ENCODE peak calls at places on chromosomes 16 and 17, in seven cellular contexts. One of them, this sample, is unnamed. For H3K9me2, the result is how much of the 10 kb centered on the place peaks cover.

GRCh38 chr17:79065105-79065670 is 9.4 kb upstream of the ENGASE start:
- DNase-seq in GM23338: peak
- DNase-seq in PC-9: no peak
- DNase-seq in MM.1S: no peak
- DNase-seq in HCT116: peak
- DNase-seq in hepatocyte: peak
- DNase-seq in GM23248: peak
- DNase-seq in this sample: peak

GRCh38 chr16:17469742-17470001 is 1.1 kb downstream of the XYLT1 start:
- DNase-seq in PC-9: no peak
- DNase-seq in MM.1S: peak
- DNase-seq in GM23248: no peak
- DNase-seq in HCT116: no peak
- DNase-seq in GM23338: no peak
- DNase-seq in hepatocyte: no peak
- DNase-seq in this sample: no peak

GRCh38 chr17:82126479-82127314 is 28.7 kb upstream of the FASN start:
- DNase-seq in GM23248: no peak
- DNase-seq in hepatocyte: no peak
- DNase-seq in GM23338: no peak
- DNase-seq in HCT116: no peak
- DNase-seq in PC-9: no peak
- DNase-seq in MM.1S: no peak
- DNase-seq in this sample: no peak

GRCh38 chr16:83898463-83899271 is at the start of gene MLYCD:
- DNase-seq in PC-9: peak
- DNase-seq in hepatocyte: peak
- DNase-seq in HCT116: peak
- DNase-seq in MM.1S: peak
- DNase-seq in GM23248: peak
- DNase-seq in GM23338: peak
- DNase-seq in this sample: peak

GRCh38 chr16:80158766-80159165 is 382.0 kb upstream of the DYNLRB2 start:
- DNase-seq in PC-9: no peak
- DNase-seq in GM23248: peak
- DNase-seq in HCT116: no peak
- DNase-seq in GM23338: no peak
- DNase-seq in MM.1S: no peak
- DNase-seq in hepatocyte: no peak
- DNase-seq in this sample: peak

GRCh38 chr16:54846761-54847160 is 83.9 kb upstream of the IRX5 start:
- DNase-seq in GM23248: no peak
- DNase-seq in PC-9: peak
- DNase-seq in HCT116: no peak
- DNase-seq in MM.1S: peak
- DNase-seq in GM23338: no peak
- DNase-seq in hepatocyte: peak
- DNase-seq in this sample: peak

GRCh38 chr17:82400830-82401229 is 17.3 kb upstream of the HEXD start:
- DNase-seq in HCT116: no peak
- DNase-seq in GM23248: no peak
- DNase-seq in PC-9: no peak
- DNase-seq in MM.1S: peak
- DNase-seq in GM23338: no peak
- DNase-seq in hepatocyte: no peak
- DNase-seq in this sample: no peak

GRCh38 chr17:50611639-50612038 is 23.0 kb upstream of the ABCC3 start:
- DNase-seq in MM.1S: no peak
- DNase-seq in hepatocyte: no peak
- DNase-seq in HCT116: no peak
- DNase-seq in GM23248: peak
- DNase-seq in PC-9: no peak
- DNase-seq in GM23338: no peak
- DNase-seq in this sample: no peak

GRCh38 chr16:56623637-56624036 is 1.9 kb upstream of the MT1E start:
- DNase-seq in PC-9: no peak
- DNase-seq in GM23248: no peak
- DNase-seq in hepatocyte: no peak
- DNase-seq in HCT116: no peak
- DNase-seq in MM.1S: no peak
- DNase-seq in GM23338: no peak
- DNase-seq in this sample: no peak

GRCh38 chr16:23435500-23435899 is 17.5 kb downstream of the COG7 start:
- DNase-seq in MM.1S: peak
- DNase-seq in HCT116: peak
- DNase-seq in PC-9: peak
- DNase-seq in GM23338: peak
- DNase-seq in GM23248: peak
- DNase-seq in hepatocyte: peak
- DNase-seq in this sample: peak

GRCh38 chr17:82737981-82738877 is 2.8 kb downstream of the FN3K start:
- DNase-seq in MM.1S: no peak
- DNase-seq in PC-9: no peak
- DNase-seq in GM23248: peak
- DNase-seq in hepatocyte: peak
- DNase-seq in HCT116: no peak
- DNase-seq in GM23338: no peak
- DNase-seq in this sample: no peak

GRCh38 chr17:2749784-2750181 is 331 bp upstream of the CCDC92B start:
- DNase-seq in PC-9: peak
- DNase-seq in GM23248: peak
- DNase-seq in HCT116: peak
- DNase-seq in hepatocyte: peak
- DNase-seq in GM23338: peak
- DNase-seq in MM.1S: peak
- DNase-seq in this sample: peak

GRCh38 chr17:1413281-1413791 is 13.3 kb upstream of the YWHAE start:
- DNase-seq in MM.1S: no peak
- DNase-seq in GM23338: no peak
- DNase-seq in GM23248: peak
- DNase-seq in PC-9: peak
- DNase-seq in HCT116: no peak
- DNase-seq in hepatocyte: peak
- DNase-seq in this sample: peak

GRCh38 chr17:4598776-4599504 is 14.6 kb downstream of the SMTNL2 start:
- DNase-seq in GM23338: no peak
- DNase-seq in GM23248: peak
- DNase-seq in HCT116: no peak
- DNase-seq in MM.1S: no peak
- DNase-seq in PC-9: no peak
- DNase-seq in hepatocyte: peak
- DNase-seq in this sample: no peak

GRCh38 chr17:72725432-72726068 is 366.9 kb downstream of the SLC39A11 start:
- DNase-seq in MM.1S: peak
- DNase-seq in hepatocyte: peak
- DNase-seq in GM23248: peak
- DNase-seq in PC-9: no peak
- DNase-seq in GM23338: peak
- DNase-seq in HCT116: peak
- DNase-seq in this sample: peak

GRCh38 chr17:49842846-49843245 is 5.0 kb downstream of the TAC4 start:
- DNase-seq in HCT116: no peak
- DNase-seq in GM23248: no peak
- DNase-seq in MM.1S: no peak
- DNase-seq in hepatocyte: no peak
- DNase-seq in GM23338: no peak
- DNase-seq in PC-9: no peak
- DNase-seq in this sample: no peak

GRCh38 chr16:86285421-86285820 is 224.9 kb upstream of the FOXF1 start:
- DNase-seq in GM23338: no peak
- DNase-seq in hepatocyte: no peak
- DNase-seq in HCT116: no peak
- DNase-seq in PC-9: no peak
- DNase-seq in MM.1S: no peak
- DNase-seq in GM23248: no peak
- DNase-seq in this sample: no peak

GRCh38 chr16:84922351-84923135 is 88.8 kb downstream of the ZDHHC7 start:
- DNase-seq in PC-9: no peak
- DNase-seq in MM.1S: no peak
- DNase-seq in GM23248: no peak
- DNase-seq in hepatocyte: no peak
- DNase-seq in HCT116: no peak
- DNase-seq in GM23338: no peak
- DNase-seq in this sample: no peak

GRCh38 chr17:34588266-34588665 is 8.9 kb downstream of the TMEM132E start:
- DNase-seq in PC-9: no peak
- DNase-seq in HCT116: no peak
- DNase-seq in hepatocyte: no peak
- DNase-seq in MM.1S: no peak
- DNase-seq in GM23338: no peak
- DNase-seq in GM23248: no peak
- DNase-seq in this sample: peak

GRCh38 chr16:74608381-74608780 is 1.5 kb upstream of the GLG1 start:
- DNase-seq in HCT116: no peak
- DNase-seq in GM23338: no peak
- DNase-seq in hepatocyte: no peak
- DNase-seq in PC-9: no peak
- DNase-seq in GM23248: no peak
- DNase-seq in MM.1S: no peak
- DNase-seq in this sample: no peak

GRCh38 chr16:4580245-4580644 is 24.1 kb downstream of the C16orf96 start:
- DNase-seq in GM23338: no peak
- DNase-seq in hepatocyte: no peak
- DNase-seq in MM.1S: no peak
- DNase-seq in HCT116: no peak
- DNase-seq in PC-9: peak
- DNase-seq in GM23248: peak
- DNase-seq in this sample: peak

GRCh38 chr16:57639172-57639571 is 10.7 kb downstream of the ADGRG1 start:
- DNase-seq in GM23338: peak
- DNase-seq in hepatocyte: peak
- DNase-seq in GM23248: no peak
- DNase-seq in MM.1S: no peak
- DNase-seq in HCT116: no peak
- DNase-seq in PC-9: no peak
- DNase-seq in this sample: no peak

GRCh38 chr17:36195474-36196098 is 972 bp downstream of the CCL3L1 start:
- DNase-seq in hepatocyte: no peak
- DNase-seq in HCT116: no peak
- DNase-seq in MM.1S: no peak
- DNase-seq in GM23338: peak
- DNase-seq in GM23248: no peak
- DNase-seq in PC-9: no peak
- DNase-seq in this sample: no peak

GRCh38 chr17:36198831-36199465 is 2.4 kb upstream of the CCL3L1 start:
- DNase-seq in HCT116: no peak
- DNase-seq in hepatocyte: peak
- DNase-seq in PC-9: no peak
- DNase-seq in MM.1S: peak
- DNase-seq in GM23338: no peak
- DNase-seq in GM23248: no peak
- DNase-seq in this sample: no peak

GRCh38 chr17:36196099-36196496 is 460 bp downstream of the CCL3L1 start:
- DNase-seq in hepatocyte: no peak
- DNase-seq in GM23248: no peak
- DNase-seq in PC-9: no peak
- DNase-seq in GM23338: no peak
- DNase-seq in MM.1S: peak
- DNase-seq in HCT116: no peak
- DNase-seq in this sample: no peak

GRCh38 chr17:36203335-36203734 is 6.8 kb upstream of the CCL3L1 start:
- DNase-seq in MM.1S: peak
- DNase-seq in GM23338: no peak
- DNase-seq in hepatocyte: no peak
- DNase-seq in HCT116: no peak
- DNase-seq in GM23248: no peak
- DNase-seq in PC-9: no peak
- DNase-seq in this sample: no peak

GRCh38 chr17:36197389-36197708 is 791 bp upstream of the CCL3L1 start:
- DNase-seq in GM23338: no peak
- DNase-seq in GM23248: no peak
- DNase-seq in HCT116: no peak
- DNase-seq in hepatocyte: peak
- DNase-seq in PC-9: no peak
- DNase-seq in MM.1S: peak
- DNase-seq in this sample: no peak
- H2AFZ ChIP-seq in GM23338: no peak
- H2AFZ ChIP-seq in GM23248: no peak
- H2AFZ ChIP-seq in HCT116: no peak
- H2AFZ ChIP-seq in hepatocyte: no peak
- H2AFZ ChIP-seq in PC-9: no peak
- H2AFZ ChIP-seq in MM.1S: no peak
- H2AFZ ChIP-seq in this sample: no peak

GRCh38 chr17:28973414-28973813 is 22.1 kb upstream of the PHF12 start:
- DNase-seq in PC-9: no peak
- DNase-seq in MM.1S: no peak
- DNase-seq in HCT116: no peak
- DNase-seq in GM23248: peak
- DNase-seq in hepatocyte: peak
- DNase-seq in GM23338: no peak
- DNase-seq in this sample: no peak
- TF ChIP-seq EZH2 in PC-9: no peak
- TF ChIP-seq EZH2 in MM.1S: no peak
- TF ChIP-seq EZH2 in HCT116: no peak
- TF ChIP-seq EZH2 in GM23248: no peak
- TF ChIP-seq EZH2 in hepatocyte: no peak
- TF ChIP-seq EZH2 in GM23338: no peak
- TF ChIP-seq EZH2 in this sample: no peak

GRCh38 chr17:17994271-17994670 is 21.6 kb downstream of the DRC3 start:
- DNase-seq in hepatocyte: peak
- DNase-seq in HCT116: peak
- DNase-seq in GM23338: peak
- DNase-seq in PC-9: no peak
- DNase-seq in GM23248: peak
- DNase-seq in MM.1S: no peak
- DNase-seq in this sample: peak

GRCh38 chr17:17993366-17993765 is 20.7 kb downstream of the DRC3 start:
- DNase-seq in GM23338: no peak
- DNase-seq in hepatocyte: no peak
- DNase-seq in GM23248: peak
- DNase-seq in MM.1S: no peak
- DNase-seq in PC-9: no peak
- DNase-seq in HCT116: no peak
- DNase-seq in this sample: no peak

GRCh38 chr17:17993852-17994251 is 21.2 kb downstream of the DRC3 start:
- DNase-seq in GM23248: no peak
- DNase-seq in GM23338: no peak
- DNase-seq in hepatocyte: no peak
- DNase-seq in PC-9: no peak
- DNase-seq in MM.1S: no peak
- DNase-seq in HCT116: no peak
- DNase-seq in this sample: no peak

GRCh38 chr17:17998934-17999333 is 26.3 kb downstream of the DRC3 start:
- DNase-seq in PC-9: no peak
- DNase-seq in HCT116: no peak
- DNase-seq in hepatocyte: no peak
- DNase-seq in GM23338: no peak
- DNase-seq in MM.1S: no peak
- DNase-seq in GM23248: no peak
- DNase-seq in this sample: no peak

GRCh38 chr17:17994770-17995169 is 22.1 kb downstream of the DRC3 start:
- DNase-seq in GM23248: peak
- DNase-seq in PC-9: no peak
- DNase-seq in GM23338: no peak
- DNase-seq in hepatocyte: no peak
- DNase-seq in HCT116: no peak
- DNase-seq in MM.1S: no peak
- DNase-seq in this sample: no peak
- H3K9me2 ChIP-seq in GM23248: under half
- H3K9me2 ChIP-seq in PC-9: under half
- H3K9me2 ChIP-seq in GM23338: under half
- H3K9me2 ChIP-seq in hepatocyte: under half
- H3K9me2 ChIP-seq in HCT116: under half
- H3K9me2 ChIP-seq in MM.1S: under half
- H3K9me2 ChIP-seq in this sample: under half

GRCh38 chr17:66450008-66450856 is 147.8 kb downstream of the PRKCA start:
- DNase-seq in MM.1S: no peak
- DNase-seq in GM23338: peak
- DNase-seq in GM23248: no peak
- DNase-seq in PC-9: no peak
- DNase-seq in hepatocyte: no peak
- DNase-seq in HCT116: no peak
- DNase-seq in this sample: no peak
- H2AFZ ChIP-seq in MM.1S: no peak
- H2AFZ ChIP-seq in GM23338: no peak
- H2AFZ ChIP-seq in GM23248: no peak
- H2AFZ ChIP-seq in PC-9: no peak
- H2AFZ ChIP-seq in hepatocyte: no peak
- H2AFZ ChIP-seq in HCT116: no peak
- H2AFZ ChIP-seq in this sample: no peak